ENCODE peak calls at places on chromosome 22, in four cellular contexts. M is MM.1S, Y is GM13977, Z is cardiac fibroblast. V is an unnamed sample.

GRCh38 chr22:49240472-49240871 is 587.2 kb downstream of the BRD1 start:
- DNase-seq in M (no peak), Y (no peak), Z (no peak), V (no peak)

GRCh38 chr22:19431641-19432091 is at the start of gene HIRA:
- DNase-seq in M (peak; percentile 81), Y (peak; percentile 87), Z (peak; percentile 75), V (peak; percentile 87)

GRCh38 chr22:29477919-29478318 is 2.1 kb upstream of the NEFH start:
- DNase-seq in M (no peak), Y (no peak), Z (no peak), V (no peak)

GRCh38 chr22:25709758-25710157 is 32.2 kb upstream of the MYO18B start:
- DNase-seq in M (no peak), Y (peak; percentile 25), Z (no peak), V (no peak)

GRCh38 chr22:26642465-26643367 is 14.7 kb upstream of the MIAT start:
- DNase-seq in M (peak; percentile 68), Y (peak; percentile 73), Z (peak; percentile 19), V (peak; percentile 72)

GRCh38 chr22:30701872-30702271 is 7.2 kb downstream of the OSBP2 start:
- DNase-seq in M (no peak), Y (no peak), Z (peak; percentile 33), V (no peak)

GRCh38 chr22:27535452-27535851 is 266.1 kb downstream of the MN1 start:
- DNase-seq in M (no peak), Y (no peak), Z (no peak), V (no peak)

GRCh38 chr22:26555478-26555877 is 34.5 kb downstream of the TPST2 start:
- DNase-seq in M (no peak), Y (no peak), Z (no peak), V (no peak)

GRCh38 chr22:32226236-32227119 is 21.6 kb upstream of the RFPL2 start:
- DNase-seq in M (no peak), Y (no peak), Z (no peak), V (no peak)

GRCh38 chr22:27677895-27678458 is 123.6 kb downstream of the MN1 start:
- DNase-seq in M (no peak), Y (no peak), Z (no peak), V (no peak)

GRCh38 chr22:43151251-43152000 is at the start of gene TSPO:
- DNase-seq in M (peak; percentile 21), Y (peak; percentile 78), Z (peak; percentile 58), V (peak; percentile 56)

GRCh38 chr22:43152001-43152354 is 619 bp downstream of the TSPO start:
- DNase-seq in M (no peak), Y (no peak), Z (no peak), V (no peak)

GRCh38 chr22:43152355-43153071 is 1.2 kb downstream of the TSPO start:
- DNase-seq in M (peak; percentile 40), Y (peak; percentile 57), Z (peak; percentile 38), V (peak; percentile 44)

GRCh38 chr22:43148581-43148980 is 2.8 kb upstream of the TSPO start:
- DNase-seq in M (peak; percentile 65), Y (no peak), Z (no peak), V (no peak)

GRCh38 chr22:43150731-43151206 is 590 bp upstream of the TSPO start:
- DNase-seq in M (no peak), Y (no peak), Z (no peak), V (no peak)
- TF ChIP-seq CTCF in M (no peak), Y (no peak), Z (no peak), V (no peak)

GRCh38 chr22:37633082-37633692 is 6.3 kb upstream of the SH3BP1 start:
- DNase-seq in M (no peak), Y (peak; percentile 92), Z (no peak), V (peak; percentile 58)
- TF ChIP-seq CTCF in M (no peak), Y (no peak), Z (no peak), V (no peak)

GRCh38 chr22:40671369-40671768 is 7.9 kb upstream of the MCHR1 start:
- DNase-seq in M (no peak), Y (no peak), Z (no peak), V (no peak)

GRCh38 chr22:40673017-40673416 is 6.3 kb upstream of the MCHR1 start:
- DNase-seq in M (no peak), Y (no peak), Z (peak; percentile 28), V (no peak)

GRCh38 chr22:40670058-40670457 is 9.2 kb upstream of the MCHR1 start:
- DNase-seq in M (no peak), Y (no peak), Z (no peak), V (no peak)

GRCh38 chr22:40674274-40674673 is 5.0 kb upstream of the MCHR1 start:
- DNase-seq in M (no peak), Y (no peak), Z (no peak), V (no peak)

DNA sequence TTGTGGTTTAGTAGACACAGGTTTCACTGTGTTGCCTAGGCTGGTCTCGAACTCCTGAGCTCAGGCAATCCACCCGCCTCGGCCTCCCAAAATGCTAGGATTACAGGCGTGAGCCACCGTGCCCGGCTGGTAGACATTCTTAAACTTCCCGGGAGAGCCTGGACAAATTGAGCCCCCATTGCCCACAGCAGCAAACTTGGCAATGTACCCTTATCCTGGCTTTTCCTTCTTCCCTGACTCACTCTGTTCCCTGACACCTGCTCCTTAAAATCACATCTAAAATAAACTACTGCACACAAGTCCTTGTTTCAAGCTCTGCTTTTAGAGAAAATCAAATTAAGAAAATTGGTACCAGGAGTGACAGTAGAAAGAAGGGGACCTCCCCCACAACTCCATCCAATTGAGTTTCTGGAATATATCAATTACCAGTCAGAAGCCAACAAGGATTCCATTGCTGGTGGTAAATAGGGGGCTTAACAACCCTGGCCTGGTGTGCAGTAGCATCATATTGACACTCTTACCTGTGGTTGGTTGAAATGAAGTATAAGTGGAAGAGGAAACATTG is 7.4 kb upstream of the MCHR1 start:
- DNase-seq in M (no peak), Y (no peak), Z (no peak), V (no peak)
- TF ChIP-seq CTCF in M (no peak), Y (no peak), Z (no peak), V (no peak)

GRCh38 chr22:47839586-47840245 is 1077.3 kb downstream of the TBC1D22A start:
- DNase-seq in M (no peak), Y (no peak), Z (no peak), V (no peak)

GRCh38 chr22:47841166-47841565 is 1078.7 kb downstream of the TBC1D22A start:
- DNase-seq in M (no peak), Y (no peak), Z (no peak), V (no peak)

GRCh38 chr22:47835726-47836125 is 1073.3 kb downstream of the TBC1D22A start:
- DNase-seq in M (peak; percentile 69), Y (no peak), Z (peak; percentile 60), V (no peak)

GRCh38 chr22:47836957-47837356 is 1074.5 kb downstream of the TBC1D22A start:
- DNase-seq in M (no peak), Y (no peak), Z (peak; percentile 1), V (no peak)

DNA sequence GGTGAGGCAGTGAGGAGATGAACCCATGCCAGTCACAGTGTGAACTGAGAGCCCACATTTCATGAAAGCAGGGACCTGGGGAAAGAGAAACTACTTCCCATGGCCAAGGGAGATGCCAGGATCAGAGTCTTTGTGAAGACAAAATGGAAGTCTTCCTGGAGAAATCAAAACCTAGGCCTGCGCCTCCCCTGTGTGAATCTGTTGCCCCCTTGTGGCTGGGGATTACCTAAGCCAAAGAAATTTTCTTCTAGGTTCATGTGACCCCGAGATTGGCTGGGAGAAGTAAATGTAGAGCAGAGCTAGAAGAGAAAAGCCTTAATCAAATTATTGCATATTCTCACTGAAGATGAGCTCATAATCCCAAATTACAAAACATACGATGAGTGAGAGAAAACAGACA is 1075.3 kb downstream of the TBC1D22A start:
- DNase-seq in M (peak; percentile 70), Y (no peak), Z (peak; percentile 33), V (no peak)
- TF ChIP-seq CTCF in M (peak; percentile 70), Y (peak; percentile 41), Z (peak; percentile 39), V (no peak)

DNA sequence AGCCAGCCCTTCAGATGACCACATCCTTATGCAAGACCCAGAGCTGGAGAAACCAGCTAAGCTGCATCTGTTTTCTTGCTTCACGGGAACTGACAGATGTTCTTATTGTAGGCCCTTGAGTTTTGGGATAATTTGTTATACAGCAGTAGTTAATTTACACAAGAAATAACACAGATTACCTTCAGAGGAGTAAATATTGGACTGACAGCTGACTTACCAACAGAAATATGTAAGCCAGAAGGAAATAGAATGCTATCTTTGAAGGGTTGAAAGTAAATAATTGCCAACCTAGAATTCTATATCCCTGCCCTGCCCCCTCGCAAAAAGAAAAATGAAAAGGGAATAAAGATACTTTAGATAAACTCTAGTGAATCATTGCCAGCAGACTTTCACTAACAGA is 124.1 kb downstream of the WNT7B start:
- DNase-seq in M (no peak), Y (no peak), Z (no peak), V (no peak)
- TF ChIP-seq CTCF in M (no peak), Y (no peak), Z (no peak), V (no peak)

GRCh38 chr22:42296381-42296853 is 26.0 kb upstream of the TCF20 start:
- DNase-seq in M (no peak), Y (no peak), Z (no peak), V (no peak)
- TF ChIP-seq CTCF in M (no peak), Y (peak; percentile 13), Z (no peak), V (no peak)

DNA sequence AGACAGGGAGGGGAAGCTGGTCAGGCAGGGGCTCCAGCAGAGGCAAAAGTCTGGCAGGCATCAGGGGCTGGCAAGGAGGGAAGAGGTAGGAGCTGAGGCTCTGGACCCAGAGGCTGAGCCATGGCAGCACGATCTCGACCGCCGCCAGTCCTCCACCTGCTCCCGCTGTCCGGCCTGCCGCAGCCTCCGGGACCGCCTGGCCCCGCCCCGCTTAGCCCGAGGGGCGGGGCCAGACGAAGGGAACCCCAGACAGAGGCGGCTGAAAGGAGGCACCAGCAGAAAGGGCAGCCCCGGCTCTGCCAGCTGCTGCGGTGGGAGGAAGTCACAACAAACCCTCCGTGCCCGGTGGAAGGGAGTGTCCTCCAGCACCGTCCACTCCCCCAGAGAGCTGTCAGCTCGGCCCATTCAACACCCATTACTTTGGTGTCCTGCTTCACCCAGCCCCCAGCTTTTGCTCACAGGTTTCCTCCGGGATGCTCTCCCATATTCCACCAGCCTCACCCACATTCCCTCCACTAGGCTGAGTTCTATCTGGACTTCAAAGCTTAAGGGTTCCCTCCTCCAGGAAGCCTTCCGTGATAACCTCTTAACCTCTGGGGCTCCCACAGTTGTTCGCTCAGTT is at the start of gene MFNG:
- DNase-seq in M (peak; percentile 93), Y (peak; percentile 95), Z (no peak), V (peak; percentile 70)
- TF ChIP-seq CTCF in M (no peak), Y (no peak), Z (no peak), V (no peak)

GRCh38 chr22:40855104-40855959 is 1.1 kb downstream of the ST13 start:
- DNase-seq in M (no peak), Y (no peak), Z (peak; percentile 49), V (no peak)

GRCh38 chr22:40855960-40856512 is 403 bp downstream of the ST13 start:
- DNase-seq in M (peak; percentile 28), Y (peak; percentile 7), Z (peak; percentile 33), V (no peak)

GRCh38 chr22:40853961-40854360 is 2.5 kb downstream of the ST13 start:
- DNase-seq in M (no peak), Y (no peak), Z (no peak), V (no peak)

GRCh38 chr22:40857309-40857851 is 432 bp downstream of the XPNPEP3 start:
- DNase-seq in M (no peak), Y (no peak), Z (peak; percentile 19), V (no peak)

GRCh38 chr22:40856513-40857308 is at the start of the genes ST13 and XPNPEP3:
- DNase-seq in M (peak; percentile 97), Y (peak; percentile 90), Z (peak; percentile 98), V (peak; percentile 96)
- TF ChIP-seq CTCF in M (no peak), Y (peak; percentile 3), Z (no peak), V (no peak)

V was measured in natural killer cell.